ENCODE peak calls at places on chromosome 16, in four cellular contexts. M is AG09309, F is body of pancreas, T is psoas muscle. V is an unnamed sample.

GRCh38 chr16:4520913-4521312 is 17.7 kb downstream of the CDIP1 start:
- DNase-seq in F (no peak), T (no peak), M (no peak), V (no peak)

GRCh38 chr16:81429045-81429521 is 15.5 kb upstream of the CMIP start:
- DNase-seq in T (no peak), F (peak), M (no peak), V (no peak)

GRCh38 chr16:4860727-4861342 is 13.6 kb downstream of the UBN1 start:
- DNase-seq in M (no peak), F (no peak), T (no peak), V (no peak)

GRCh38 chr16:1752853-1753252 is 18.5 kb downstream of the NME3 start:
- DNase-seq in F (no peak), M (no peak), T (no peak), V (no peak)

GRCh38 chr16:24138024-24138423 is 118.1 kb upstream of the CACNG3 start:
- DNase-seq in F (no peak), T (no peak), M (no peak), V (no peak)

GRCh38 chr16:67431805-67432476 is 1.0 kb downstream of the HSD11B2 start:
- DNase-seq in M (no peak), F (no peak), T (no peak), V (peak)

GRCh38 chr16:66135376-66135775 is 231.1 kb upstream of the CDH5 start:
- DNase-seq in F (peak), T (peak), M (no peak), V (no peak)

GRCh38 chr16:19980866-19981265 is 92.8 kb downstream of the GPR139 start:
- DNase-seq in M (no peak), F (no peak), T (no peak), V (no peak)

GRCh38 chr16:64089697-64090096 is 1032.2 kb downstream of the CDH11 start:
- DNase-seq in T (no peak), F (no peak), M (no peak), V (no peak)

GRCh38 chr16:26569793-26570192 is 496.9 kb upstream of the C16orf82 start:
- DNase-seq in F (no peak), M (no peak), T (no peak), V (no peak)

GRCh38 chr16:89116341-89117238 is 22.9 kb downstream of the ACSF3 start:
- DNase-seq in M (no peak), F (no peak), T (no peak), V (no peak)

GRCh38 chr16:75306102-75306762 is 54.8 kb upstream of the BCAR1 start:
- DNase-seq in F (peak), M (no peak), T (no peak), V (peak)

GRCh38 chr16:16861546-16861945 is 482.6 kb downstream of the NPIPA7 start:
- DNase-seq in F (peak), T (no peak), M (peak), V (peak)

GRCh38 chr16:64290461-64290860 is 831.4 kb downstream of the CDH11 start:
- DNase-seq in F (no peak), T (no peak), M (no peak), V (no peak)

GRCh38 chr16:79607587-79607986 is 7.0 kb upstream of the MAF start:
- DNase-seq in T (no peak), M (peak), F (no peak), V (no peak)

GRCh38 chr16:28012031-28012445 is 51.5 kb downstream of the GSG1L start:
- DNase-seq in F (no peak), T (no peak), M (no peak), V (no peak)

GRCh38 chr16:51153275-51153991 is 2.4 kb upstream of the SALL1 start:
- DNase-seq in M (no peak), F (no peak), T (no peak), V (no peak)

GRCh38 chr16:592518-593306 is 2.8 kb downstream of the RAB40C start:
- DNase-seq in M (no peak), T (peak), F (peak), V (peak)

GRCh38 chr16:56448005-56448404 is 3.1 kb downstream of the NUDT21 start:
- DNase-seq in T (no peak), F (no peak), M (no peak), V (no peak)

GRCh38 chr16:50767197-50767596 is 25.3 kb downstream of the CYLD start:
- DNase-seq in M (no peak), T (no peak), F (no peak), V (no peak)

GRCh38 chr16:4487955-4488481 is 11.8 kb downstream of the HMOX2 start:
- DNase-seq in M (no peak), T (no peak), F (peak), V (no peak)

GRCh38 chr16:27332105-27332504 is 18.3 kb downstream of the IL4R start:
- DNase-seq in F (no peak), T (no peak), M (no peak), V (no peak)

GRCh38 chr16:70740919-70741778 is 55.3 kb upstream of the MTSS2 start:
- DNase-seq in F (no peak), M (peak), T (no peak), V (no peak)

GRCh38 chr16:75254359-75254837 is 3.0 kb upstream of the BCAR1 start:
- DNase-seq in F (peak), M (peak), T (peak), V (peak)

GRCh38 chr16:106623-107324 is 28.7 kb downstream of the MPG start:
- DNase-seq in F (peak), T (no peak), M (peak), V (peak)

GRCh38 chr16:29674188-29674587 is 4.8 kb upstream of the QPRT start:
- DNase-seq in T (peak), M (no peak), F (peak), V (peak)

GRCh38 chr16:88649924-88650748 is 717 bp downstream of the CYBA start:
- DNase-seq in M (no peak), F (peak), T (no peak), V (peak)

GRCh38 chr16:54655171-54655590 is 275.5 kb upstream of the IRX5 start:
- DNase-seq in M (no peak), T (no peak), F (peak), V (no peak)

GRCh38 chr16:81424761-81425160 is 19.8 kb upstream of the CMIP start:
- DNase-seq in F (no peak), T (no peak), M (no peak), V (no peak)

DNA sequence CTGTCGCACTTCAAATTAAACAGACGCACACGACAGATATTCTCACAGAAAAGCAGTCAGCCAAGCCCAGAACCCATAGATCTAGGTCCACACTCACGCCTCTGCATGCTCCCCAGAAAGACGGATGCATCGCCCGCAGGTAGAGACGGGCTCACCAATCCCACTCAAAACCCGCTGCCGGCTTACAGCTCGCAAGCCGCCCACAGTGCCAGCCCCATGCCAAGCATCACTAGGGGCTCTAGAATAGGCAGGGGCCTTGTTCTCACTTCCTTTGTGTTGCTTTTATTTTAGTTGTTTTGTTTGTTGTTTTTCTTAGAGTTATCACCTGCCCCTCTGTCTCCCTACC is 336 bp upstream of the BMERB1 start:
- DNase-seq in F (no peak), T (no peak), M (no peak), V (no peak)
- H3K4me3 ChIP-seq in F (peak), T (peak), M (peak), V (peak)

GRCh38 chr16:31876955-31877828 is 3.6 kb downstream of the ZNF267 start:
- DNase-seq in F (no peak), M (peak), T (no peak), V (no peak)

GRCh38 chr16:31877876-31878642 is 4.5 kb downstream of the ZNF267 start:
- DNase-seq in F (no peak), T (no peak), M (no peak), V (no peak)

GRCh38 chr16:31875112-31875803 is 1.7 kb downstream of the ZNF267 start:
- DNase-seq in M (no peak), T (no peak), F (no peak), V (no peak)

GRCh38 chr16:31879937-31880321 is 6.3 kb downstream of the ZNF267 start:
- DNase-seq in T (no peak), M (no peak), F (no peak), V (no peak)

GRCh38 chr16:31880322-31880979 is 6.8 kb downstream of the ZNF267 start:
- DNase-seq in F (peak), M (no peak), T (no peak), V (no peak)
- H3K4me3 ChIP-seq in F (no peak), M (no peak), T (no peak), V (no peak)

GRCh38 chr16:49699718-49700117 is 156.2 kb downstream of the ZNF423 start:
- DNase-seq in F (no peak), M (no peak), T (no peak), V (no peak)
- H3K4me3 ChIP-seq in F (no peak), M (no peak), T (no peak), V (no peak)

DNA sequence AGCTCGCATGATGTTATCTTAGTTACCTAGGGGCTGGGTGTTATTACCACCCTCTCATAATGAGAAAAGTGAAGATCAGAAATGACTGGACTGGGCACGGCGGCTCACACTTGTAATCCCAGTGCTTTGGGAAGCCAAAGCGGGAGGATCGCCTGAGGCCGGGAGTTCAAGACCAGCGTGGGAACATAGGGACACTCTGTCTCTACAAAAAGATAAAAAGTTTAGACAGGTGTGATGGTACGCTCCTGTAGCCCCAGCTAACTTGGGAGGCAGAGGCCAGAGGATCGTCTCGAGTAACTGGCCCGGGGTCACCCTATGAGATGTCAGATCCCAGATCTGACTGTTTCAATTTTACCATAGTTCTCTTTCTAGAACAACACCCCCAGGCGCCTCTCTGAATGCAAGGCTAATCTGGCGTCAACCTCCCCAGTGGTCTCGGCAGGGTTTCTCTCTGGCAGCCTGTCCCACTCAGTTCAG is 1.9 kb upstream of the CCDC102A start:
- DNase-seq in T (no peak), M (no peak), F (no peak), V (peak)
- H3K4me3 ChIP-seq in T (no peak), M (no peak), F (no peak), V (no peak)

DNA sequence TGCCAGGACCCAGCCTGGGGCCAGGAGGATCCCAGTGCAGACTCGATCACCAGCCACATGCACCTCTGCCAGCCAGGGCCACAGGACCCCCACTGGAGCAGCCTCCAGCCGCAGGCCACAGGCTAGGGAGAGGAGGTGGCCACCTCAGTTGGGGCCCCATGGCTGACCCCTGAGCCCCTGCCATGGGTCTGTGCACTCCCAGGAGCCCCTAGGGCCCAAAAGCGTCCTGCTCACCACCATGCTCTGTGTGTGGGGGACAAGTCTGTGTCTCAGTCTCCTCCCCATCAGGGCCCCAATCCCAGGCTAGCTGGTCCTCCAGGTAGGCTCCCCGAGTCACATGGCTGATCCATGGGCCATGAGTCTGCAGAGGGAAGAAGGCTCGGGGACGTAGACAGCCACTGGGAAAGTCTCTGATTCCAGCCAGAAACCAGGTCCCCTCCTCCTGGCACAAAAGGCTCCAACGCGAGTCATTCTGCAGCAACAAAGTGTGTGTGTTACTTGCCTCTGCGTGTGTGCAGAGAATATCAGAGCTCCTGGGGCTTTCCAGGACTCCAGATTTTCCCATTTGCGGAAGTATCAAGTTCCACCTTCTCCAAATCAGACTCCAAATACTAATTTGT is 6.1 kb upstream of the PRSS8 start:
- DNase-seq in F (peak), T (peak), M (peak), V (peak)
- H3K4me3 ChIP-seq in F (no peak), T (peak), M (peak), V (no peak)

DNA sequence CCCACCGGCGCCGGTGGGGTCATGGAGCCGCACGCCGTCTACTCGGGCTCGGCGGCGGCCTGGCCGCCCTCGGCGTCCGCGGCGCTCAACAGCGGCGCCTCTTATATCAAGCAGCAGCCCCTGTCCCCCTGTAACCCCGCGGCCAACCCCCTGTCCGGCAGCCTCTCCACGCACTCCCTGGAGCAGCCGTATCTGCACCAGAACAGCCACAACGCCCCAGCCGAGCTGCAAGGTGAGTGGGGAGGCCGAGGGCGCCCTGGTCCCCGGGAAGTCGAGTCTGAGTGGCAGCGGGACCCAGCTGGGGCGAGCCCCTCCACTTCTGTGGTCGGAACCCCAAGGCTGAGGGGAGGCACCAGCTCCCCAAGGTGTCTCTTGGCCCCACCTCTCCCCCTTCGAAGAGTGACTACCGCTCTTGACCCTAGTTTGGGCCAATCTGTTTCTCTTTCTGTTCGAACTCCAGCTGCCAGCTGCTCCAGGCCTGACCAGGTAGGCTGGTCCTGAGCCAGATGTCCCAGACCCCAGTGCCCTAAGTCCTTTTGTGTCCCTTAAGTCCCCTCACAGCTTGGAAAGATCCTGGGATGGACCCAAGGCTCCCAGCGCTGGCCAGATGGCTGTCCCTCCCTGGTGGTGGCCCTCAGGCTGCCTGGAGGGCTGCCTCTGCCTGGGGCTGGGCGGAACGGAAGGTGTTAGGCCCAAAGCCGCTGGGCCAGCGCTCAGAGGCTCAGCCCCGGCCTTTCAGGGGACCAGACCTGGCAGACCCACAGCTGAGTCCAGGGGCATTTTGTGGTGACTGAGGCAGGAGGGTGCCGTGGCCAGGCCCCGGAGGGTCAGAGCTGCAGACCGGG is 1.2 kb downstream of the FOXF1 start:
- DNase-seq in M (no peak), F (no peak), T (peak), V (no peak)
- H3K4me3 ChIP-seq in M (peak), F (no peak), T (no peak), V (peak)

GRCh38 chr16:85114909-85115567 is 2.8 kb upstream of the CIBAR2 start:
- DNase-seq in F (peak), T (peak), M (peak), V (peak)
- H3K4me3 ChIP-seq in F (no peak), T (peak), M (no peak), V (no peak)

DNA sequence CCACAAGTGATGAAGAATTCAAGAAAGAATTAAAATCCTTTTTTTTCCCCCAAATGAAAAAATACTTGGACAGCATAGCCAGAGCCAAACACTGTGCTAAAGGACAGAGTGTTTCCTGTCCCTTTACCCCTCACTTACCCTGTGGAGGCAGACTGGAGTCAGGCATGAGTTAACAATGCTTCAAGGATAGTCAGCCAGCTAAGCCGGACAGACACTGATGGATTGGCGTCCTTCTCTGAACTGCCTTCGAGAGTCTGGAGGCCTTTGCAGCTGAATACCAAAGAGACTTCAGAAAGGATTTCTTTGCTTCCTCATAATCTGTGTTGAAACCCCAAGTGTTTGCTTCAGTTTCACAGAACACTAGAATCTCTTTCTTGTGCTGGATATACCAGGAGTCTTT is 4.5 kb downstream of the METTL9 start:
- DNase-seq in T (no peak), M (no peak), F (no peak), V (no peak)
- H3K4me3 ChIP-seq in T (no peak), M (no peak), F (no peak), V (no peak)

V was measured in colonic mucosa.